ENCODE peak calls at places on chromosomes 5 and 9, in seven cellular contexts. K, Z, V, W, G, I and O are unnamed samples.

GRCh38 chr5:126339215-126339805 is 83.9 kb upstream of the GRAMD2B start:
- DNase-seq in V (no peak), Z (peak), K (peak), I (no peak), W (peak), G (peak), O (peak)

GRCh38 chr9:93480262-93480661 is 26.9 kb upstream of the FAM120AOS start:
- DNase-seq in V (no peak), I (no peak), W (no peak), Z (no peak), K (no peak), G (no peak), O (no peak)

GRCh38 chr5:34582364-34582763 is 73.8 kb upstream of the RAI14 start:
- DNase-seq in W (no peak), I (no peak), K (no peak), G (no peak), V (no peak), Z (no peak), O (no peak)

GRCh38 chr5:136130581-136130980 is 2.1 kb upstream of the SMAD5 start:
- DNase-seq in K (no peak), W (no peak), Z (no peak), G (no peak), V (no peak), I (no peak), O (no peak)

GRCh38 chr5:112776301-112776856 is 38.7 kb downstream of the APC start:
- DNase-seq in G (no peak), I (no peak), Z (peak), K (no peak), V (no peak), W (peak), O (no peak)

GRCh38 chr5:540215-541147 is 16.2 kb upstream of the SLC9A3 start:
- DNase-seq in G (no peak), V (no peak), K (no peak), I (no peak), Z (no peak), W (no peak), O (peak)

GRCh38 chr9:133460405-133461175 is 812 bp downstream of the CACFD1 start:
- DNase-seq in K (peak), Z (no peak), W (no peak), I (peak), V (no peak), G (no peak), O (peak)

GRCh38 chr5:93174930-93175329 is 406.1 kb downstream of the NR2F1-AS1 start:
- DNase-seq in G (no peak), I (no peak), Z (no peak), W (no peak), K (no peak), V (no peak), O (no peak)